ENCODE peak calls at places on chromosomes 5 and 9, in nine cellular contexts. C, G, U, O, L, I, F, Q and A are unnamed samples.

GRCh38 chr5:174056064-174056842 is 10.7 kb downstream of the NSG2 start:
- DNase-seq in C (no peak), Q (no peak), G (peak), I (no peak), L (no peak), F (no peak), O (no peak), U (no peak), A (no peak)

GRCh38 chr9:12368569-12368968 is 324.6 kb upstream of the TYRP1 start:
- DNase-seq in L (no peak), Q (no peak), I (no peak), F (no peak), G (no peak), C (no peak), U (no peak), O (no peak), A (no peak)

GRCh38 chr9:35106343-35106730 is 3.4 kb upstream of the STOML2 start:
- DNase-seq in L (no peak), O (no peak), I (no peak), G (no peak), F (no peak), Q (no peak), C (no peak), U (no peak), A (no peak)

GRCh38 chr5:116144103-116144502 is 59.3 kb downstream of the COMMD10 start:
- DNase-seq in L (no peak), O (no peak), C (no peak), I (no peak), Q (no peak), F (no peak), U (no peak), G (no peak), A (no peak)

GRCh38 chr5:100165309-100165708 is 369.9 kb upstream of the FAM174A start:
- DNase-seq in Q (no peak), O (no peak), I (no peak), C (no peak), F (no peak), U (no peak), L (no peak), G (no peak), A (no peak)

GRCh38 chr5:76615759-76616158 is 7.4 kb downstream of the F2RL2 start:
- DNase-seq in I (no peak), C (no peak), Q (no peak), G (no peak), F (no peak), L (peak), O (no peak), U (no peak), A (no peak)

GRCh38 chr5:91864902-91865420 is 481.8 kb upstream of the ARRDC3 start:
- DNase-seq in G (no peak), U (no peak), O (no peak), C (no peak), I (no peak), Q (no peak), L (no peak), F (no peak), A (peak)

GRCh38 chr5:55856511-55857246 is 5.5 kb downstream of the IL31RA start:
- DNase-seq in U (no peak), I (no peak), F (no peak), Q (no peak), L (no peak), O (no peak), C (no peak), G (no peak), A (no peak)

GRCh38 chr5:76716456-76717157 is 681 bp downstream of the F2R start:
- DNase-seq in F (peak), C (no peak), U (no peak), O (no peak), L (no peak), G (peak), Q (no peak), I (no peak), A (peak)

GRCh38 chr9:135342206-135343130 is 137.1 kb upstream of the PPP1R26 start:
- DNase-seq in C (no peak), F (no peak), L (no peak), Q (no peak), G (no peak), O (peak), I (no peak), U (no peak), A (no peak)

GRCh38 chr5:79687911-79688310 is 1.7 kb upstream of the CMYA5 start:
- DNase-seq in Q (no peak), F (no peak), U (no peak), C (no peak), O (no peak), G (no peak), L (no peak), I (no peak), A (no peak)
- H3K27ac ChIP-seq in Q (no peak), F (no peak), U (no peak), C (no peak), O (no peak), G (no peak), L (no peak), I (no peak), A (no peak)

GRCh38 chr5:133367413-133367812 is 244.9 kb downstream of the FSTL4 start:
- DNase-seq in U (peak), L (no peak), F (no peak), C (no peak), G (no peak), I (no peak), Q (no peak), O (no peak), A (no peak)
- H3K27ac ChIP-seq in U (no peak), L (no peak), F (no peak), C (no peak), G (no peak), I (no peak), Q (no peak), O (no peak), A (peak)

GRCh38 chr9:98403715-98404114 is 148.3 kb upstream of the TBC1D2 start:
- DNase-seq in U (no peak), C (no peak), F (no peak), Q (no peak), I (no peak), G (no peak), O (no peak), L (no peak), A (no peak)
- H3K27ac ChIP-seq in U (no peak), C (no peak), F (no peak), Q (no peak), I (no peak), G (no peak), O (no peak), L (no peak), A (no peak)

DNA sequence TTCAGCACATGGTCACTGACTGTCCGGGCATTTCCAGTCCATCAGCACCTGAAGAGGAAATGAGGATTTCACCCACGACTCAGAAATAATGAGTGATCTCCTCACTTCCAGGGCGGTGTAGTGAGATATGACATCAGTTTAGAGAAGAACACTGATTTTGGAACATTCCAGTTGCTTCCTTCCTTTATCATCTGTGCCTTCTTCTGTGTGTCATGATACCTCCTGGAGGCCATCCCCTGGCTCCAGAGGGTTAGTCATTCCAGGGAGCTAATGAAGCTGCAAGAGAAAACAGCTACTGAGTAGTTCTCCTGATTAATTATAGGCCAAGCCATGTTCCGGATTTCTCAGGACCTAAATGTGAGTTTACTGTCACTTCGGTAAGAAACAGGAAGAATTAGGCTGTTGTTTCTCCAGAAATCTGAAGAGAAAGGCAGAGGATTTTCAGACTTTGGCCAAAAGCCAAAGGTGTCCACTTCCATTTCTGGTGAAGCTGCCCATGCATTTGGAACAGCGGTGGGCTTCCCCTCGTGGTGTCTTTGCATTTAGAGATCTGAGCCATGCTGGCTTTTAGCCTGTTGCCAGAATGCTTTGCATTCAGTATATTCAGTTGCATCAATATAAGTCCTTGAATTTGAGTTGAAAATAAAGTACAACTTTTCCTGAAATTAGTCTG is 161.3 kb upstream of the OTULINL start:
- DNase-seq in O (no peak), F (no peak), U (no peak), L (peak), Q (no peak), I (no peak), G (no peak), C (no peak), A (no peak)
- H3K27ac ChIP-seq in O (no peak), F (no peak), U (no peak), L (no peak), Q (no peak), I (no peak), G (peak), C (no peak), A (no peak)

GRCh38 chr9:136656339-136656738 is 6.4 kb upstream of the EGFL7 start:
- DNase-seq in I (no peak), F (no peak), Q (no peak), G (no peak), L (no peak), O (no peak), U (no peak), C (no peak), A (no peak)
- H3K27ac ChIP-seq in I (peak), F (no peak), Q (no peak), G (peak), L (no peak), O (peak), U (peak), C (no peak), A (no peak)

GRCh38 chr9:89477811-89478583 is 19.9 kb downstream of the SEMA4D start:
- DNase-seq in O (no peak), F (no peak), U (no peak), Q (no peak), C (no peak), L (peak), I (no peak), G (no peak), A (no peak)

GRCh38 chr9:89476546-89476945 is 21.4 kb downstream of the SEMA4D start:
- DNase-seq in O (no peak), C (no peak), F (no peak), G (no peak), U (no peak), L (no peak), Q (no peak), I (no peak), A (no peak)

GRCh38 chr9:89478821-89479668 is 18.9 kb downstream of the SEMA4D start:
- DNase-seq in F (no peak), I (no peak), G (no peak), L (no peak), Q (no peak), O (no peak), U (no peak), C (no peak), A (no peak)

GRCh38 chr9:89475891-89476440 is 21.9 kb downstream of the SEMA4D start:
- DNase-seq in O (no peak), C (no peak), I (no peak), Q (no peak), L (no peak), F (no peak), U (no peak), G (no peak), A (no peak)

DNA sequence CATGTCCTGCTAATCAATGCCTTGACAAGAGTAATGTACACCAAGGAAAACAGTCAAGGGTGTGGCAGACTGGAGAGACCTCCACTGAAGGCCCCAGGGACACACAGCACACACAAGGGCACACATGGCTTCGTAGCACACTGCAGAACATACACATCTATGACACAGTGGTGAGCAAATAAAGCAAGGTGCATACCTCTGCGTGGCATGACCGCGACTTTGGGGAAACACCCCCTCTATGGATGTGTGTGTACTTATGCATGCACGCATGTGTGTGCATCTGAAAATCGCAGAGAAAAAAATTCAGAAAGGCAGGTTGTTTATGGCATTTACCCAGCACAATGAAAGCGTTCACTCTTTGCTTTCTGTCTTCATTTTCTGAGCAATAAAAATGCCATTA is 20.5 kb downstream of the SEMA4D start:
- DNase-seq in O (no peak), G (no peak), C (no peak), U (no peak), Q (no peak), I (no peak), L (no peak), F (no peak), A (no peak)
- H3K27ac ChIP-seq in O (no peak), G (no peak), C (peak), U (no peak), Q (no peak), I (peak), L (no peak), F (no peak), A (no peak)